ENCODE peak calls at places on chromosomes 3 and 15, in ten cellular contexts. J, A, Q, S, P, T, B, I, Z and D are unnamed samples.

GRCh38 chr3:58617338-58617761 is 40.2 kb upstream of the FAM107A start:
- DNase-seq in J (no peak), A (no peak), Q (no peak), S (no peak), P (no peak), T (no peak), B (peak; percentile 81), I (peak; percentile 59), Z (no peak), D (no peak)

GRCh38 chr3:191290311-191291025 is 38.7 kb upstream of the CCDC50 start:
- DNase-seq in J (no peak), A (peak; percentile 36), Q (no peak), S (no peak), P (no peak), T (no peak), B (no peak), I (no peak), Z (no peak), D (no peak)

GRCh38 chr3:29618395-29619291 is 337.8 kb downstream of the RBMS3 start:
- DNase-seq in J (no peak), A (peak; percentile 36), Q (no peak), S (no peak), P (no peak), T (no peak), B (no peak), I (no peak), Z (no peak), D (no peak)

GRCh38 chr15:88908697-88909621 is 4.2 kb downstream of the MFGE8 start:
- DNase-seq in J (no peak), A (peak; percentile 34), Q (no peak), S (no peak), P (no peak), T (no peak), B (no peak), I (no peak), Z (no peak), D (no peak)

GRCh38 chr3:62493116-62493801 is 119.9 kb upstream of the FEZF2 start:
- DNase-seq in J (no peak), A (peak; percentile 3), Q (no peak), S (no peak), P (no peak), T (no peak), B (no peak), I (no peak), Z (no peak), D (no peak)

GRCh38 chr3:38275658-38276057 is 6.4 kb upstream of the SLC22A14 start:
- DNase-seq in J (no peak), A (no peak), Q (no peak), S (no peak), P (no peak), T (no peak), B (no peak), I (no peak), Z (no peak), D (no peak)

GRCh38 chr3:20054549-20054987 is 14.3 kb downstream of the KAT2B start:
- DNase-seq in J (peak; percentile 63), A (peak; percentile 94), Q (no peak), S (no peak), P (peak; percentile 95), T (no peak), B (peak; percentile 64), I (no peak), Z (no peak), D (peak; percentile 85)

GRCh38 chr3:44584646-44585501 is at the start of gene ZNF660:
- DNase-seq in J (peak; percentile 11), A (peak; percentile 53), Q (peak; percentile 34), S (peak; percentile 72), P (no peak), T (peak; percentile 87), B (peak; percentile 72), I (no peak), Z (peak; percentile 46), D (no peak)

GRCh38 chr15:48887144-48887543 is 9.2 kb downstream of the EID1 start:
- DNase-seq in J (no peak), A (no peak), Q (no peak), S (no peak), P (no peak), T (no peak), B (no peak), I (no peak), Z (no peak), D (no peak)

GRCh38 chr3:184907941-184908649 is 96.1 kb downstream of the VPS8 start:
- DNase-seq in J (no peak), A (no peak), Q (peak; percentile 8), S (no peak), P (no peak), T (peak; percentile 78), B (peak; percentile 39), I (no peak), Z (peak; percentile 38), D (no peak)

GRCh38 chr3:151278223-151278622 is at the start of gene P2RY14:
- DNase-seq in J (no peak), A (no peak), Q (no peak), S (no peak), P (no peak), T (no peak), B (no peak), I (no peak), Z (no peak), D (no peak)

GRCh38 chr15:81914734-81915234 is 131.0 kb downstream of the MEX3B start:
- DNase-seq in J (no peak), A (no peak), Q (no peak), S (no peak), P (no peak), T (no peak), B (peak; percentile 60), I (no peak), Z (no peak), D (no peak)

GRCh38 chr3:179446501-179446900 is 4.8 kb downstream of the GNB4 start:
- DNase-seq in J (no peak), A (peak; percentile 50), Q (no peak), S (no peak), P (no peak), T (no peak), B (no peak), I (no peak), Z (no peak), D (no peak)